ENCODE peak calls at places on chromosomes 4 and X, in four cellular contexts. W is IMR-90, Q is neuronal stem cell, P is H9. L is an unnamed sample.
A peak's percentile ranks its signal among the peaks of the same experiment; 100 is the strongest.

GRCh38 chr4:5232549-5232948 is 181.3 kb downstream of the STK32B start:
- DNase-seq in W (no peak), P (no peak), Q (no peak), L (no peak)

GRCh38 chr4:48698029-48698901 is 81.8 kb downstream of the FRYL start:
- DNase-seq in P (no peak), Q (peak; percentile 30), W (peak; percentile 85), L (peak; percentile 82)

GRCh38 chr4:96352051-96352517 is 512.2 kb downstream of the PDHA2 start:
- DNase-seq in Q (peak; percentile 9), P (peak; percentile 32), W (no peak), L (peak; percentile 27)

GRCh38 chrX:47854474-47854873 is 17.8 kb downstream of the ZNF81 start:
- DNase-seq in P (peak; percentile 34), W (peak; percentile 13), Q (no peak), L (peak; percentile 44)

GRCh38 chr4:185222598-185222997 is 13.2 kb downstream of the SNX25 start:
- DNase-seq in W (peak; percentile 87), Q (no peak), P (no peak), L (no peak)

GRCh38 chr4:80263541-80264351 is 2.7 kb upstream of the FGF5 start:
- DNase-seq in P (peak; percentile 44), Q (no peak), W (no peak), L (no peak)

GRCh38 chr4:85953651-85954018 is 406.2 kb downstream of the MAPK10 start:
- DNase-seq in P (no peak), Q (no peak), W (peak; percentile 19), L (peak; percentile 47)

GRCh38 chr4:128979934-128980333 is 113.4 kb downstream of the SCLT1 start:
- DNase-seq in W (peak; percentile 86), Q (no peak), P (no peak), L (no peak)

GRCh38 chr4:137635108-137635507 is 102.8 kb upstream of the PCDH18 start:
- DNase-seq in P (no peak), W (peak; percentile 78), Q (no peak), L (no peak)

GRCh38 chrX:108000751-108001150 is 18.6 kb upstream of the TEX13B start:
- DNase-seq in P (no peak), Q (no peak), W (no peak), L (no peak)

GRCh38 chrX:30278365-30278764 is 30.8 kb downstream of the NR0B1 start:
- DNase-seq in Q (no peak), W (peak; percentile 34), P (no peak), L (no peak)

GRCh38 chrX:148372925-148373324 is 127.5 kb upstream of the AFF2 start:
- DNase-seq in Q (no peak), W (no peak), P (no peak), L (no peak)

GRCh38 chr4:55393461-55394320 is 2.1 kb upstream of the TMEM165 start:
- DNase-seq in Q (no peak), P (no peak), W (peak; percentile 85), L (no peak)

GRCh38 chrX:2672084-2672483 is 19.0 kb upstream of the CD99 start:
- DNase-seq in W (no peak), Q (no peak), P (no peak), L (no peak)
- H3K14ac ChIP-seq in W (no peak overlapping the region), Q (no peak overlapping the region), P (no peak overlapping the region), L (no peak overlapping the region)

GRCh38 chr4:23763559-23763958 is 126.3 kb downstream of the PPARGC1A start:
- DNase-seq in W (no peak), Q (no peak), P (no peak), L (no peak)

GRCh38 chr4:23754688-23755087 is 135.2 kb downstream of the PPARGC1A start:
- DNase-seq in Q (no peak), P (no peak), W (no peak), L (no peak)

GRCh38 chr4:23762551-23762950 is 127.3 kb downstream of the PPARGC1A start:
- DNase-seq in Q (no peak), P (no peak), W (no peak), L (no peak)

DNA sequence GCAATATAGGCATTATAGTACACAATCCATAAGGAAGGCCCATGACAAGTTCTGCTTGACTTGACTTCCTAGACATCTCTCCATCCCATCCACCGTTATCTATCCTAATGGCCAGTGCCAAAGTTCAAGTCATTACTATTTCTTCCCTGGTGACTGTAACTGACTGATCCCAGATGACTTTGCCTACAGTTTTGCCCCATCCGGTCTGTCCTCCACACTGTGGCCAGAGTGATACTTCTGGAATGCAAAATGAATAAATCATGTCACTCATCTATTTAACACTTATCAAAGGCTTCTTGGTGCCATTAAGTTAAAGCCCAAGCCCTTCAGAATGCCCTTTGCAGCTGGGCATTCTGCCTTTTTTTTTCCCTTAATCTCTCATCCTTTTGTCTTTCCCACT is 130.8 kb downstream of the PPARGC1A start:
- DNase-seq in W (no peak), P (no peak), Q (no peak), L (no peak)
- H3K14ac ChIP-seq in W (no peak overlapping the region), P (no peak overlapping the region), Q (no peak overlapping the region), L (no peak overlapping the region)

DNA sequence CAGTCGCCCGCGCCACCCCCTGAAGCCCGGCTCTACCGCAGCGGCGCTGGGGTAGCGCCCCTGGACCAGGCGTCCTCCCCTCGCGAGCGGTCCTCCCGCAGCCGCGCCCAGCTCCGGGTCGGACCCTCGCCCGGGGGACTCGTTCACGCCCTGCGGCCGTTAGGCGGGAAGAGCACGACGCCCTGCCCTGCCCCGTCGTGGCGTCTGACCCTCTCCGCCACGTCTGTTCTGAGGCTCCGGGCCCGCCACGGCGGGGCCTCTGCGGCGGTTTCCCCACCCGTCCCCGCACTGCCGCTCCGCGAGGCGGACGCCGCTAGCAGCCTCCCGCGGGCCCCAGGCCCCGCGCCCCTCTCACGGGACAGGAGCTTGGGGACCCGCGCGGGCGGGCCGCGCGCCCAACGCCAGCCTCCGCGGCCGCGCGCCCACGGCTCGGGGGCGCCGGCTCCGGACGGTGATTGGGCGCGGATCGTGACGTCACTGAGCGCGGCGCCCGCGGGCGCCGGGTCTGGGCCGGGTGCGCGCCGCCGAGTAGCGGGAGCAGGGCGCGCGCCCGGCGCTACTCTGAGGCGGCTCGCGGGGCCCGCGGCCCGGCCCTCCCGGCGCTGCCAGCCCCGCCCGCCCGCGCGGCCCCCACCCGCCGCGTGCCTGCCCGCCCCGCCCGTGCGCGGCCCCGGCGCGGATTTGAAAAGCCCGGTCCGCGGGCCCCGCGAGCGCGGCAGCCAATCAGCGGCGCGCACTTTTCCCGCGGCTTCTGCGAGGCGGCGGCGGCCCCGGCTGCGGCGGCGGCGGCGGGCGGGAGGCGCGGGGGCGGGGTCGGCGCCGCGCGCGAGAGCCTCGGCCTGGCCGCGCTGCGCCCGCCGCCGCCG is at the start of gene NSD2:
- DNase-seq in P (peak; percentile 77), Q (peak; percentile 88), W (peak; percentile 87), L (peak; percentile 87)
- H3K14ac ChIP-seq in P (peak within 1 kb of the TSS; percentile 84), Q (peak within 1 kb of the TSS; percentile 60), W (peak within 1 kb of the TSS; percentile 90), L (peak within 1 kb of the TSS; percentile 84)

GRCh38 chr4:161717084-161717483 is 446.7 kb downstream of the FSTL5 start:
- DNase-seq in P (no peak), W (no peak), Q (no peak), L (no peak)
- H3K14ac ChIP-seq in P (no peak overlapping the region), W (no peak overlapping the region), Q (no peak overlapping the region), L (no peak overlapping the region)

GRCh38 chr4:181949704-181950312 is 293.4 kb upstream of the TENM3 start:
- DNase-seq in W (no peak), P (peak; percentile 85), Q (no peak), L (no peak)
- H3K14ac ChIP-seq in W (no peak overlapping the region), P (peak overlapping the region; percentile 62), Q (no peak overlapping the region), L (no peak overlapping the region)

DNA sequence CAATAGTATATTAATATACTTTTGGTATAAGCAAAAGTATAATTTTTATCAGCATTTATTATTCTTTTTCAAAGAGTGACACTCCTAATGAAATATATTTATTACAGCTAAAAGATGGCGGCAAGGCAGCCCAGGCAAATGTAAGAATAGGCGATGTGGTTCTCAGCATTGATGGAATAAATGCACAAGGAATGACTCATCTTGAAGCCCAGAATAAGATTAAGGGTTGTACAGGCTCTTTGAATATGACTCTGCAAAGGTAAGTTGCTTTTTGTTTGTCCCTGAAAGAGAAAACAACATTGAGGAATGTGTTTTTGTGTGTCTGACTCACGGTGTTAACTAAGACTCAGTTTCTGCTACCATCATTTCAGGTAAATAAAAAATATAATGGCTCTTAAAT is 71.9 kb downstream of the PDLIM5 start:
- DNase-seq in W (peak; percentile 59), Q (no peak), P (no peak), L (no peak)
- H3K14ac ChIP-seq in W (no peak overlapping the region), Q (no peak overlapping the region), P (no peak overlapping the region), L (no peak overlapping the region)

DNA sequence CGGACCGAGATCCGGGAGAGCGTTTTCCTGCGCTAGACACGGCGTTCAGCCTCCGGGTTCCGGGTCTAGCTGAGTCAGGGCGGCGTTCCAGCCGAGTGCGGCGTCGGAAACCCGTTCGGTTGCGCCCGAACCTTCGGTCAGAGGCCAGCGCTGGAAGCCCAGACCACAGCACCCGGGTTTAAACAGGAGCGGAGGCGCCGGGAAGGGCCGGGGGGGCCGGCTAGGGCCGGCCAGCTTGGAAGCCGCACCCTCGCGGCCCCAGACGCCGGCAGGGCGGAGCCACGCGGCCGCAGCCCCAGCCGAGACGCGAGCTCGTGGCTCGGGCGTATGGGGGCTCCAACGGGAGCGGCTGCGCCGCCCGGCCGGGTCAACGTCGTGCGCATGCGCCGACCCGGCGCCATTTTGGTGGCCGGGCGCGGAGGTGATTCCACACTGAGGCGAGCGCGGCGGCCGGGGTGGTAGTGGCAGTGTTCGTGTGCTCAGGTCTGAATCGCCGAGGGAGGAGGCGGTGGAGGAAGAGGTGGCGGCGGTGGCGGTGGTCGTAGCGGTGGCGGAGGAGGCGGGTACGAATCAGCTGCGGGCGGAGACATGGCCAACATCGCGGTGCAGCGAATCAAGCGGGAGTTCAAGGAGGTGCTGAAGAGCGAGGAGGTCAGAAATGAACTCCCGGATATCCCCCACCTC is at the start of gene UBE2K:
- DNase-seq in W (peak; percentile 82), P (peak; percentile 85), Q (peak; percentile 90), L (peak; percentile 93)
- H3K14ac ChIP-seq in W (peak within 1 kb of the TSS; percentile 91), P (peak within 1 kb of the TSS; percentile 99), Q (peak within 1 kb of the TSS; percentile 98), L (peak within 1 kb of the TSS; percentile 98)

DNA sequence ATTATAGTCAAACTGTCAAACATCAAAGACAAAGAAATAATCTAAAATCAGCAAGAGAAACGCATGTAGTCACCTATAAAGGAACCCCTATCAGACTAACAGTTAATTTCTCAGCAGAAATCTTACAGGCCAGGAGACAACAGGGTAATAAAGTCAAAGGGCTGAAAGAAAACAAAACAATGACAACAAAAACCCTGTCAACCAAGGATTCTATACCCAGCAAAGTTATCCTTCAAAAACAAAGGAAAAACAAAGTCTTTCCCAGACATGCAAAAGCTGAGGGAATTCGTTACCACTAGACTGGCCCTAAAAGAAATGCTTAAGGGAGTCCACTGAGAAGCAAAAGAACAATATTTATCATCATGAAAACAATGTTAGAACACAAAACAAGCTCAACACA is 22.1 kb downstream of the TMEM154 start:
- DNase-seq in Q (no peak), W (no peak), P (no peak), L (no peak)
- H3K14ac ChIP-seq in Q (no peak overlapping the region), W (no peak overlapping the region), P (no peak overlapping the region), L (no peak overlapping the region)

L was measured in trophoblast cell.